ENCODE peak calls at places on chromosomes 4 and X, in five cellular contexts. One of them, this sample, is unnamed.

GRCh38 chr4:153060191-153060590 is 124.1 kb downstream of the FHDC1 start:
- DNase-seq in K562: no peak
- DNase-seq in pancreas: no peak
- DNase-seq in CD8-positive, alpha-beta T cell: no peak
- DNase-seq in colonic mucosa: no peak
- DNase-seq in this sample: no peak

GRCh38 chrX:7027071-7027470 is 120.4 kb upstream of the STS start:
- DNase-seq in K562: no peak
- DNase-seq in pancreas: peak; percentile 48
- DNase-seq in CD8-positive, alpha-beta T cell: no peak
- DNase-seq in colonic mucosa: peak; percentile 24
- DNase-seq in this sample: no peak

GRCh38 chr4:82618321-82618720 is 56.5 kb upstream of the TMEM150C start:
- DNase-seq in K562: no peak
- DNase-seq in pancreas: no peak
- DNase-seq in CD8-positive, alpha-beta T cell: no peak
- DNase-seq in colonic mucosa: no peak
- DNase-seq in this sample: no peak

GRCh38 chr4:139167774-139168444 is 9.1 kb downstream of the ELF2 start:
- DNase-seq in K562: no peak
- DNase-seq in pancreas: no peak
- DNase-seq in CD8-positive, alpha-beta T cell: no peak
- DNase-seq in colonic mucosa: no peak
- DNase-seq in this sample: no peak

GRCh38 chrX:69305333-69306062 is 140.2 kb upstream of the PJA1 start:
- DNase-seq in K562: no peak
- DNase-seq in pancreas: no peak
- DNase-seq in CD8-positive, alpha-beta T cell: no peak
- DNase-seq in colonic mucosa: no peak
- DNase-seq in this sample: no peak

GRCh38 chrX:6644411-6644810 is 109.5 kb upstream of the VCX3A start:
- DNase-seq in K562: peak; percentile 6
- DNase-seq in pancreas: no peak
- DNase-seq in CD8-positive, alpha-beta T cell: no peak
- DNase-seq in colonic mucosa: peak; percentile 18
- DNase-seq in this sample: no peak

GRCh38 chr4:4289055-4289454 is 899 bp downstream of the LYAR start:
- DNase-seq in K562: no peak
- DNase-seq in pancreas: no peak
- DNase-seq in CD8-positive, alpha-beta T cell: no peak
- DNase-seq in colonic mucosa: no peak
- DNase-seq in this sample: no peak

GRCh38 chrX:45851434-45851991 is 650.8 kb upstream of the DIPK2B start:
- DNase-seq in K562: no peak
- DNase-seq in pancreas: no peak
- DNase-seq in CD8-positive, alpha-beta T cell: peak; percentile 33
- DNase-seq in colonic mucosa: peak; percentile 48
- DNase-seq in this sample: peak; percentile 75

GRCh38 chr4:109123952-109124351 is 178.5 kb downstream of the COL25A1 start:
- DNase-seq in K562: no peak
- DNase-seq in pancreas: no peak
- DNase-seq in CD8-positive, alpha-beta T cell: no peak
- DNase-seq in colonic mucosa: no peak
- DNase-seq in this sample: no peak

GRCh38 chr4:91840359-91840758 is 463.4 kb upstream of the GRID2 start:
- DNase-seq in K562: no peak
- DNase-seq in pancreas: no peak
- DNase-seq in CD8-positive, alpha-beta T cell: no peak
- DNase-seq in colonic mucosa: no peak
- DNase-seq in this sample: no peak

GRCh38 chr4:114005569-114006442 is 26.4 kb upstream of the ARSJ start:
- DNase-seq in K562: no peak
- DNase-seq in pancreas: no peak
- DNase-seq in CD8-positive, alpha-beta T cell: no peak
- DNase-seq in colonic mucosa: no peak
- DNase-seq in this sample: no peak

GRCh38 chr4:156293657-156294297 is 340.1 kb upstream of the CTSO start:
- DNase-seq in K562: no peak
- DNase-seq in pancreas: no peak
- DNase-seq in CD8-positive, alpha-beta T cell: no peak
- DNase-seq in colonic mucosa: no peak
- DNase-seq in this sample: no peak

GRCh38 chr4:8916251-8916913 is 44.7 kb upstream of the HMX1 start:
- DNase-seq in K562: no peak
- DNase-seq in pancreas: peak; percentile 6
- DNase-seq in CD8-positive, alpha-beta T cell: no peak
- DNase-seq in colonic mucosa: no peak
- DNase-seq in this sample: no peak

GRCh38 chrX:136162827-136163427 is 15.6 kb downstream of the FHL1 start:
- DNase-seq in K562: peak; percentile 53
- DNase-seq in pancreas: no peak
- DNase-seq in CD8-positive, alpha-beta T cell: peak; percentile 37
- DNase-seq in colonic mucosa: peak; percentile 51
- DNase-seq in this sample: peak; percentile 40

GRCh38 chrX:117407449-117408170 is 709.0 kb downstream of the KLHL13 start:
- DNase-seq in K562: no peak
- DNase-seq in pancreas: no peak
- DNase-seq in CD8-positive, alpha-beta T cell: no peak
- DNase-seq in colonic mucosa: no peak
- DNase-seq in this sample: no peak

GRCh38 chrX:74280759-74281158 is 23.2 kb upstream of the ZCCHC13 start:
- DNase-seq in K562: no peak
- DNase-seq in pancreas: no peak
- DNase-seq in CD8-positive, alpha-beta T cell: no peak
- DNase-seq in colonic mucosa: no peak
- DNase-seq in this sample: no peak

GRCh38 chr4:86482851-86483490 is 111.1 kb upstream of the PTPN13 start:
- DNase-seq in K562: no peak
- DNase-seq in pancreas: no peak
- DNase-seq in CD8-positive, alpha-beta T cell: no peak
- DNase-seq in colonic mucosa: no peak
- DNase-seq in this sample: no peak

GRCh38 chrX:4572652-4573051 is 859.2 kb upstream of the PRKX start:
- DNase-seq in K562: no peak
- DNase-seq in pancreas: no peak
- DNase-seq in CD8-positive, alpha-beta T cell: no peak
- DNase-seq in colonic mucosa: no peak
- DNase-seq in this sample: no peak

GRCh38 chrX:123884809-123885408 is 25.1 kb downstream of the XIAP start:
- DNase-seq in K562: peak; percentile 26
- DNase-seq in pancreas: peak; percentile 22
- DNase-seq in CD8-positive, alpha-beta T cell: peak; percentile 32
- DNase-seq in colonic mucosa: peak; percentile 53
- DNase-seq in this sample: peak; percentile 16

GRCh38 chrX:133570549-133570948 is 155.3 kb upstream of the GPC4 start:
- DNase-seq in K562: no peak
- DNase-seq in pancreas: no peak
- DNase-seq in CD8-positive, alpha-beta T cell: no peak
- DNase-seq in colonic mucosa: no peak
- DNase-seq in this sample: no peak

GRCh38 chrX:39212456-39212855 is 411.2 kb downstream of the MID1IP1 start:
- DNase-seq in K562: no peak
- DNase-seq in pancreas: no peak
- DNase-seq in CD8-positive, alpha-beta T cell: peak; percentile 11
- DNase-seq in colonic mucosa: no peak
- DNase-seq in this sample: no peak

GRCh38 chrX:71917621-71918341 is 7.1 kb downstream of the NHSL2 start:
- DNase-seq in K562: no peak
- DNase-seq in pancreas: no peak
- DNase-seq in CD8-positive, alpha-beta T cell: no peak
- DNase-seq in colonic mucosa: no peak
- DNase-seq in this sample: no peak

GRCh38 chr4:26206339-26206738 is 114.5 kb upstream of the RBPJ start:
- DNase-seq in K562: no peak
- DNase-seq in pancreas: peak; percentile 36
- DNase-seq in CD8-positive, alpha-beta T cell: no peak
- DNase-seq in colonic mucosa: no peak
- DNase-seq in this sample: no peak

GRCh38 chrX:56563231-56564116 is at the start of gene UBQLN2:
- DNase-seq in K562: peak; percentile 66
- DNase-seq in pancreas: peak; percentile 74
- DNase-seq in CD8-positive, alpha-beta T cell: peak; percentile 77
- DNase-seq in colonic mucosa: peak; percentile 82
- DNase-seq in this sample: peak; percentile 78

GRCh38 chrX:53088136-53088974 is 5.6 kb upstream of the KANTR start:
- DNase-seq in K562: no peak
- DNase-seq in pancreas: peak; percentile 86
- DNase-seq in CD8-positive, alpha-beta T cell: peak; percentile 84
- DNase-seq in colonic mucosa: peak; percentile 82
- DNase-seq in this sample: peak; percentile 50

GRCh38 chrX:153717445-153717844 is 6.7 kb downstream of the BCAP31 start:
- DNase-seq in K562: no peak
- DNase-seq in pancreas: no peak
- DNase-seq in CD8-positive, alpha-beta T cell: no peak
- DNase-seq in colonic mucosa: no peak
- DNase-seq in this sample: no peak

GRCh38 chr4:67393699-67394281 is 151.5 kb downstream of the CENPC start:
- DNase-seq in K562: peak; percentile 34
- DNase-seq in pancreas: no peak
- DNase-seq in CD8-positive, alpha-beta T cell: peak; percentile 11
- DNase-seq in colonic mucosa: no peak
- DNase-seq in this sample: peak; percentile 28

GRCh38 chr4:87985097-87985886 is 9.8 kb downstream of the SPP1 start:
- DNase-seq in K562: no peak
- DNase-seq in pancreas: peak; percentile 69
- DNase-seq in CD8-positive, alpha-beta T cell: no peak
- DNase-seq in colonic mucosa: peak; percentile 43
- DNase-seq in this sample: no peak

DNA sequence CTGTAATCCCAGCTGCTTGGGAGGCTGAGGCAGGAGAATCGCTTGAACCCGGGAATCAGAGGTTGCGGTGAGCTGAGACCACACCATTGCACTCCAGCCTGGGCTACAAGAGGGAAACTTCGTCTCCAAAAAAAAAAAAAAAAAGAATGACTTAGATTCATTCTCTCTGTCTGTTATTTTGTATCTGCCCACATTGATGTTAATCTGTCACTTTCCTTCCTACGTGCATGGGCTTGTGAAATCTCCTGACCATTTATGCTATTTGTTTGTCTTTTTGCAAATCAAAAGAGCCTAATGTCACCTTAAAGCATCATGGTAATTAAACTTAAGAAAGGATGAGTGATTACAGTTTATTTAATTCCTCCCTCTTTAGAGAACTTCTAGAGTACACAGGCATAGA is 27.4 kb downstream of the GAB1 start:
- DNase-seq in K562: no peak
- DNase-seq in pancreas: no peak
- DNase-seq in CD8-positive, alpha-beta T cell: no peak
- DNase-seq in colonic mucosa: no peak
- DNase-seq in this sample: no peak
- H3K4me1 ChIP-seq in K562: no peaks in the 10 kb centered on the region
- H3K4me1 ChIP-seq in pancreas: peaks cover 13% of the 10 kb centered on the region
- H3K4me1 ChIP-seq in CD8-positive, alpha-beta T cell: peaks cover 7% of the 10 kb centered on the region
- H3K4me1 ChIP-seq in colonic mucosa: no peaks in the 10 kb centered on the region
- H3K4me1 ChIP-seq in this sample: peaks cover 7% of the 10 kb centered on the region

GRCh38 chr4:98625920-98626319 is 32.5 kb downstream of the TSPAN5 start:
- DNase-seq in K562: no peak
- DNase-seq in pancreas: no peak
- DNase-seq in CD8-positive, alpha-beta T cell: no peak
- DNase-seq in colonic mucosa: no peak
- DNase-seq in this sample: no peak

GRCh38 chr4:98627883-98628282 is 30.5 kb downstream of the TSPAN5 start:
- DNase-seq in K562: no peak
- DNase-seq in pancreas: no peak
- DNase-seq in CD8-positive, alpha-beta T cell: no peak
- DNase-seq in colonic mucosa: no peak
- DNase-seq in this sample: no peak

GRCh38 chr4:98627477-98627876 is 30.9 kb downstream of the TSPAN5 start:
- DNase-seq in K562: no peak
- DNase-seq in pancreas: no peak
- DNase-seq in CD8-positive, alpha-beta T cell: no peak
- DNase-seq in colonic mucosa: no peak
- DNase-seq in this sample: no peak

GRCh38 chr4:98625399-98625798 is 33.0 kb downstream of the TSPAN5 start:
- DNase-seq in K562: no peak
- DNase-seq in pancreas: no peak
- DNase-seq in CD8-positive, alpha-beta T cell: no peak
- DNase-seq in colonic mucosa: no peak
- DNase-seq in this sample: no peak

GRCh38 chr4:98626350-98626749 is 32.1 kb downstream of the TSPAN5 start:
- DNase-seq in K562: no peak
- DNase-seq in pancreas: no peak
- DNase-seq in CD8-positive, alpha-beta T cell: no peak
- DNase-seq in colonic mucosa: no peak
- DNase-seq in this sample: no peak
- H3K4me3 ChIP-seq in K562: no peak overlapping the region
- H3K4me3 ChIP-seq in pancreas: no peak overlapping the region
- H3K4me3 ChIP-seq in CD8-positive, alpha-beta T cell: no peak overlapping the region
- H3K4me3 ChIP-seq in colonic mucosa: no peak overlapping the region
- H3K4me3 ChIP-seq in this sample: no peak overlapping the region

DNA sequence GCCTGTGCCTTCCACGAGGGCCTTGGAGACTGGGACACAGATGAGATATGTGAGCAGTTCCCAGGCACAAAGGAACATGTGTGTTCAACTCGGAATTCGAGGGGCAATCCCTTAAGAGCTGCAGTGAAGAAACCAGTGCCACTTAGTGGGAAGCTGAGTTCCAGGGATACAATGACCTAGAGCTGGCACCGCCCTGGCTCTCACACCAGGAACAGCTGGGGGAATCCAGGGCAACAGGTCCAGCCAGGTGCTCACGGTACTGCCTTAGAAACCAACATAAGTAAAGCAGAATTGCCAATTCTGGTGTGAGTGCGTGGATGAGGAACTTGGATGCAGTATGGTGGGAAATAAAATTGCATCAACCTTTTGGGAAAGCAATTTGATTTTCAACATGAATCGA is 122.9 kb downstream of the AFAP1 start:
- DNase-seq in K562: no peak
- DNase-seq in pancreas: no peak
- DNase-seq in CD8-positive, alpha-beta T cell: no peak
- DNase-seq in colonic mucosa: no peak
- DNase-seq in this sample: no peak
- H3K36me3 ChIP-seq in K562: no peaks in the 10 kb centered on the region
- H3K36me3 ChIP-seq in pancreas: no peaks in the 10 kb centered on the region
- H3K36me3 ChIP-seq in CD8-positive, alpha-beta T cell: no peaks in the 10 kb centered on the region
- H3K36me3 ChIP-seq in colonic mucosa: no peaks in the 10 kb centered on the region
- H3K36me3 ChIP-seq in this sample: no peaks in the 10 kb centered on the region

GRCh38 chr4:128847074-128847724 is 37.7 kb downstream of the JADE1 start:
- DNase-seq in K562: no peak
- DNase-seq in pancreas: no peak
- DNase-seq in CD8-positive, alpha-beta T cell: no peak
- DNase-seq in colonic mucosa: no peak
- DNase-seq in this sample: no peak
- H3K4me1 ChIP-seq in K562: no peaks in the 10 kb centered on the region
- H3K4me1 ChIP-seq in pancreas: peaks cover 35% of the 10 kb centered on the region
- H3K4me1 ChIP-seq in CD8-positive, alpha-beta T cell: no peaks in the 10 kb centered on the region
- H3K4me1 ChIP-seq in colonic mucosa: no peaks in the 10 kb centered on the region
- H3K4me1 ChIP-seq in this sample: no peaks in the 10 kb centered on the region

DNA sequence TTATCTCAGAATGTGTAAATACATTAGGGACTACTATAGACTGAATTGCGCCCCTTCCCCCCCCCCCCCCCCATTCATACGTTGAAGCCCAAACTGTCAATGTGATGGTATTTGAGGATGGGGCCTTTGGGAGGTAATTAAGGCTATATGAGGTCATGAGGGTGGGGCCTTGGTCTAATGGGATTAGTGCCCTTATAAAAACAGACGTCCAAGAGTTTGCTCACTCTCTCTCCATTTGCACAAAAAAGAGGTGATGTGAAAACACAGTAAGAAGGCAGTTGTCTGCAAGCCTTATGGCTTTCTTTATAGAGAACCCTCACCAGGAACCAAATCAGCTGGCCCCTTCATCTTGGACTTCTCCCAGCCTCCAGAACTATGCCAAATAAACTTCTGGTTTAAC is 15.3 kb downstream of the SPACA5 start:
- DNase-seq in K562: no peak
- DNase-seq in pancreas: no peak
- DNase-seq in CD8-positive, alpha-beta T cell: no peak
- DNase-seq in colonic mucosa: no peak
- DNase-seq in this sample: no peak
- H3K4me3 ChIP-seq in K562: no peak overlapping the region
- H3K4me3 ChIP-seq in pancreas: no peak overlapping the region
- H3K4me3 ChIP-seq in CD8-positive, alpha-beta T cell: no peak overlapping the region
- H3K4me3 ChIP-seq in colonic mucosa: no peak overlapping the region
- H3K4me3 ChIP-seq in this sample: no peak overlapping the region